ENCODE peak calls at places on chromosomes 7 and 10, in seven cellular contexts. V, X, Z, U, K, A and I are unnamed samples.

GRCh38 chr7:149768931-149769330 is 4.5 kb downstream of the ZNF467 start:
- DNase-seq in A (no peak), K (no peak), V (no peak), U (no peak), X (no peak), Z (no peak), I (no peak)

GRCh38 chr7:64880322-64881297 is 22.5 kb upstream of the ZNF273 start:
- DNase-seq in U (peak; percentile 14), A (no peak), X (no peak), K (no peak), V (no peak), Z (no peak), I (no peak)

GRCh38 chr7:138837627-138838026 is 39.6 kb upstream of the ATP6V0A4 start:
- DNase-seq in V (no peak), U (no peak), Z (no peak), K (no peak), X (no peak), A (no peak), I (no peak)

GRCh38 chr7:155962191-155962967 is 150.1 kb upstream of the SHH start:
- DNase-seq in X (no peak), A (peak; percentile 63), U (no peak), V (peak; percentile 52), Z (peak; percentile 84), K (no peak), I (no peak)

GRCh38 chr10:120221873-120222485 is 235.0 kb upstream of the PLPP4 start:
- DNase-seq in K (peak; percentile 32), V (peak; percentile 61), Z (peak; percentile 54), U (peak; percentile 46), A (peak; percentile 64), X (peak; percentile 56), I (peak; percentile 91)

GRCh38 chr7:11726251-11727155 is 105.5 kb downstream of the THSD7A start:
- DNase-seq in A (no peak), X (no peak), V (no peak), K (no peak), Z (no peak), U (peak; percentile 33), I (no peak)

GRCh38 chr10:8468477-8468876 is 414.0 kb downstream of the GATA3 start:
- DNase-seq in X (no peak), K (no peak), Z (no peak), U (no peak), V (no peak), A (no peak), I (no peak)

GRCh38 chr7:35623381-35623780 is 71.6 kb downstream of the HERPUD2 start:
- DNase-seq in X (no peak), U (no peak), Z (no peak), A (no peak), K (no peak), V (no peak), I (no peak)

GRCh38 chr7:66859794-66860645 is 61.0 kb upstream of the TMEM248 start:
- DNase-seq in X (no peak), V (no peak), A (no peak), U (no peak), K (no peak), Z (no peak), I (peak; percentile 26)

GRCh38 chr7:150382123-150382843 is 3.2 kb downstream of the ZNF775 start:
- DNase-seq in V (no peak), X (no peak), A (no peak), Z (no peak), K (no peak), U (no peak), I (no peak)

GRCh38 chr7:39697481-39697880 is 74.1 kb downstream of the RALA start:
- DNase-seq in Z (no peak), A (no peak), X (no peak), U (no peak), V (no peak), K (no peak), I (no peak)

GRCh38 chr7:2856388-2857169 is 12.5 kb upstream of the GNA12 start:
- DNase-seq in V (no peak), K (no peak), Z (no peak), U (no peak), X (no peak), A (peak; percentile 78), I (peak; percentile 46)

GRCh38 chr10:34705563-34705962 is 109.5 kb downstream of the PARD3 start:
- DNase-seq in A (no peak), U (no peak), K (no peak), X (no peak), Z (no peak), V (no peak), I (no peak)

GRCh38 chr10:122198631-122199030 is 72.5 kb upstream of the BTBD16 start:
- DNase-seq in V (no peak), Z (no peak), A (no peak), U (no peak), K (no peak), X (no peak), I (no peak)

GRCh38 chr7:140137078-140137477 is 39.7 kb downstream of the KDM7A start:
- DNase-seq in X (no peak), V (no peak), K (no peak), A (no peak), Z (no peak), U (no peak), I (no peak)

GRCh38 chr7:12403287-12404181 is at the start of gene VWDE:
- DNase-seq in K (peak; percentile 30), A (no peak), V (peak; percentile 66), X (no peak), Z (peak; percentile 80), U (peak; percentile 80), I (peak; percentile 94)

GRCh38 chr7:100604078-100604975 is 2.2 kb downstream of the PCOLCE start:
- DNase-seq in V (peak; percentile 78), A (no peak), U (peak; percentile 98), X (peak; percentile 78), K (no peak), Z (no peak), I (peak; percentile 93)

GRCh38 chr10:123134058-123134914 is 1.5 kb upstream of the HMX3 start:
- DNase-seq in A (no peak), U (no peak), V (no peak), K (no peak), X (no peak), Z (no peak), I (peak; percentile 52)

GRCh38 chr7:105521027-105521730 is 892 bp downstream of the PUS7 start:
- DNase-seq in K (no peak), X (peak; percentile 66), V (peak; percentile 58), U (peak; percentile 86), A (peak; percentile 67), Z (no peak), I (peak; percentile 53)

GRCh38 chr10:19958787-19959186 is 142.6 kb downstream of the PLXDC2 start:
- DNase-seq in X (no peak), A (no peak), K (no peak), U (no peak), V (no peak), Z (no peak), I (no peak)

GRCh38 chr7:26008428-26008827 is 143.6 kb upstream of the NFE2L3 start:
- DNase-seq in K (no peak), V (no peak), A (no peak), U (no peak), X (no peak), Z (no peak), I (no peak)

GRCh38 chr7:108094933-108095710 is 35.0 kb downstream of the LAMB4 start:
- DNase-seq in Z (no peak), U (peak; percentile 31), X (no peak), A (peak; percentile 88), K (peak; percentile 79), V (peak; percentile 79), I (no peak)

GRCh38 chr7:148979827-148980226 is 48.5 kb downstream of the PDIA4 start:
- DNase-seq in V (no peak), U (no peak), K (no peak), X (no peak), Z (no peak), A (no peak), I (no peak)

GRCh38 chr10:79248341-79248931 is 98.8 kb upstream of the PPIF start:
- DNase-seq in V (no peak), X (peak; percentile 80), A (no peak), U (peak; percentile 57), Z (no peak), K (no peak), I (no peak)

GRCh38 chr7:36391436-36392198 is 2.0 kb downstream of the ANLN start:
- DNase-seq in U (no peak), A (no peak), Z (no peak), V (peak; percentile 36), K (peak; percentile 64), X (peak; percentile 18), I (no peak)

GRCh38 chr7:20784311-20785210 is 2.1 kb downstream of the SP8 start:
- DNase-seq in Z (no peak), U (peak; percentile 62), K (no peak), X (no peak), A (no peak), V (peak; percentile 40), I (peak; percentile 79)

GRCh38 chr7:96414931-96415292 is 93.0 kb upstream of the SLC25A13 start:
- DNase-seq in V (peak; percentile 42), A (peak; percentile 71), Z (peak; percentile 13), U (peak; percentile 51), X (peak; percentile 60), K (peak; percentile 62), I (peak; percentile 70)

GRCh38 chr10:63628526-63629362 is 107.5 kb downstream of the REEP3 start:
- DNase-seq in U (peak; percentile 67), A (peak; percentile 23), V (no peak), K (peak; percentile 18), Z (peak; percentile 49), X (peak; percentile 68), I (peak; percentile 64)
- TF ChIP-seq REST in U (no peak), A (no peak), V (no peak), K (no peak), Z (no peak), X (no peak), I (no peak)

DNA sequence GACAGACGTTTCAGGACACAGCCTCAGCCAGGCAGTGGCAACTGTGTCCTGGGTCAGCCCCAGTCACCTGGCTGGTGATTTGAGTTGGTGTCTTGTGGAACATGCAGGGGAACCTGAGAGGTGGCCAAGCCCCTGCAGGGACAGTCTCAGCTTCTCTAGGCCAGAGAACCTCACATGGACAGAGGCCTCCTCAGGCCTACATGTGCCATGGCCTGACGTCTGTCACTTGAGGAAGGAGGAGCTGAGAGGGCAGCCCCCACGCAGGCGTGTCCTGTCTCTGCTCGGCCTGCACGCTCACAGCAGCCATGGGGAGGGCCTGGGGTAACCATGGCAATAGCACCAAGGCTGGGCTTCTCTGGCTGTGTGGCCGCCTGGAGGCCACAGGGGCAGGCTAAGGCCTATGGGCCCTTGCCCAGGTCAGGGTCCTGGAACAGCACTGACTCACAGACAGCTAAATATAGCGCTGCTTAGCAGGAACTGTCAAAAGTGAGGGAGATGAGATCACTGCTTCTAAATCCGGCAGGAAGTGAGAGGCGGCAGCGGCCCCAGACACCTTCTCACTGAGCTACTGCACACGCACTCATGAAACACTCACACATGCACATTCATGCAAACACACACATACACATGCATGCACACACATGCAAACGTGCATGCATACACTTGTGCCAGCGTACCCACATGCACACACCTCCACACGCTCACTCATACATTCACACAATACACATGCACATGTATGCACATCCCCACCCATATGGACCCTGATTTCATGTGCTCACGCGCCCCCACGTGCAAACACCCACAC is 57.0 kb downstream of the YKT6 start:
- DNase-seq in V (peak; percentile 21), A (peak; percentile 67), Z (no peak), K (peak; percentile 20), U (peak; percentile 87), X (no peak), I (no peak)
- TF ChIP-seq REST in V (no peak), A (no peak), Z (no peak), K (no peak), U (no peak), X (no peak), I (no peak)

GRCh38 chr7:116449950-116450349 is 49.6 kb upstream of the CAV2 start:
- DNase-seq in K (no peak), A (no peak), V (no peak), X (no peak), U (no peak), Z (no peak), I (no peak)
- TF ChIP-seq REST in K (no peak), A (no peak), V (no peak), X (no peak), U (no peak), Z (no peak), I (no peak)

GRCh38 chr7:102152672-102153585 is 133.7 kb upstream of the SH2B2 start:
- DNase-seq in Z (peak; percentile 49), K (no peak), V (peak; percentile 94), A (peak; percentile 94), U (no peak), X (no peak), I (peak; percentile 95)
- TF ChIP-seq REST in Z (no peak), K (no peak), V (no peak), A (no peak), U (no peak), X (no peak), I (no peak)